ENCODE peak calls at places on chromosome 11, in six cellular contexts. R is endothelial cell, D is B cell, T is GM10248, S is stomach, W is upper lobe of right lung. X is an unnamed sample.

GRCh38 chr11:67731583-67731982 is 57.2 kb upstream of the ALDH3B2 start:
- DNase-seq in S (no peak), W (no peak), R (no peak), D (no peak), T (no peak), X (no peak)

GRCh38 chr11:27228891-27229290 is 134.1 kb downstream of the CCDC34 start:
- DNase-seq in D (no peak), T (no peak), S (no peak), R (no peak), W (no peak), X (no peak)

GRCh38 chr11:126824035-126824607 is 176.4 kb downstream of the KIRREL3 start:
- DNase-seq in T (no peak), W (no peak), R (no peak), D (no peak), S (no peak), X (no peak)

GRCh38 chr11:27423125-27423524 is 49.5 kb downstream of the LGR4 start:
- DNase-seq in W (no peak), S (peak; percentile 31), D (no peak), R (no peak), T (no peak), X (no peak)

GRCh38 chr11:132177106-132177505 is 806.7 kb downstream of the NTM start:
- DNase-seq in R (peak; percentile 33), W (no peak), S (no peak), D (no peak), T (no peak), X (peak; percentile 23)

GRCh38 chr11:96341237-96342130 is 1.5 kb downstream of the MAML2 start:
- DNase-seq in R (peak; percentile 14), T (peak; percentile 65), W (peak; percentile 83), S (peak; percentile 60), D (peak; percentile 64), X (no peak)

GRCh38 chr11:19441752-19442553 is 201.2 kb upstream of the E2F8 start:
- DNase-seq in T (peak; percentile 80), R (no peak), S (peak; percentile 74), W (no peak), D (no peak), X (no peak)

GRCh38 chr11:118047749-118048148 is 29.1 kb upstream of the TMPRSS4 start:
- DNase-seq in D (no peak), R (no peak), T (no peak), S (no peak), W (no peak), X (no peak)

GRCh38 chr11:85844439-85845051 is 10.6 kb upstream of the CCDC83 start:
- DNase-seq in S (no peak), W (no peak), T (no peak), R (no peak), D (no peak), X (no peak)

GRCh38 chr11:2516276-2517015 is 71.6 kb downstream of the KCNQ1 start:
- DNase-seq in R (no peak), D (no peak), T (no peak), S (peak; percentile 18), W (no peak), X (peak; percentile 0)

GRCh38 chr11:112229746-112230433 is 3.7 kb downstream of the PTS start:
- DNase-seq in R (no peak), W (no peak), T (no peak), D (no peak), S (no peak), X (no peak)

GRCh38 chr11:70205049-70205725 is 2.1 kb downstream of the FADD start:
- DNase-seq in D (no peak), S (no peak), T (no peak), R (no peak), W (peak; percentile 51), X (no peak)

GRCh38 chr11:82960000-82960778 is 58.7 kb downstream of the DDIAS start:
- DNase-seq in R (no peak), S (no peak), W (no peak), T (peak; percentile 29), D (peak; percentile 45), X (no peak)

GRCh38 chr11:124170801-124171586 is 12.2 kb upstream of the OR10D3 start:
- DNase-seq in S (no peak), W (no peak), R (peak; percentile 9), D (no peak), T (no peak), X (no peak)

GRCh38 chr11:13923716-13924650 is 38.5 kb upstream of the SPON1 start:
- DNase-seq in R (no peak), D (no peak), W (no peak), T (no peak), S (no peak), X (no peak)

GRCh38 chr11:69509846-69510390 is 28.5 kb downstream of the LINC01488 start:
- DNase-seq in W (peak; percentile 48), T (no peak), R (no peak), D (no peak), S (no peak), X (no peak)

GRCh38 chr11:81026008-81026407 is 1585.2 kb upstream of the TENM4 start:
- DNase-seq in R (no peak), W (no peak), T (no peak), S (no peak), D (no peak), X (no peak)

GRCh38 chr11:74341926-74342325 is 30.5 kb upstream of the P4HA3 start:
- DNase-seq in D (no peak), S (no peak), W (no peak), R (no peak), T (no peak), X (no peak)

GRCh38 chr11:111777094-111778046 is 11.2 kb upstream of the PPP2R1B start:
- DNase-seq in S (no peak), R (peak; percentile 8), T (peak; percentile 62), D (peak; percentile 50), W (no peak), X (no peak)

GRCh38 chr11:89125298-89125697 is 52.4 kb upstream of the TYR start:
- DNase-seq in S (no peak), R (no peak), T (no peak), W (no peak), D (no peak), X (no peak)

GRCh38 chr11:93225642-93226041 is 27.9 kb upstream of the SLC36A4 start:
- DNase-seq in S (no peak), W (no peak), R (no peak), D (no peak), T (peak; percentile 17), X (no peak)

GRCh38 chr11:11895672-11896071 is 53.9 kb downstream of the USP47 start:
- DNase-seq in T (no peak), R (no peak), W (no peak), D (no peak), S (no peak), X (no peak)
- TF ChIP-seq CTCF in T (no peak), R (no peak), W (no peak), D (no peak), S (no peak), X (no peak)

GRCh38 chr11:119728226-119728626 is 774 bp downstream of the NECTIN1 start:
- DNase-seq in S (no peak), R (no peak), T (peak; percentile 44), W (peak; percentile 70), D (no peak), X (no peak)

GRCh38 chr11:119730347-119730613 is 1.3 kb upstream of the NECTIN1 start:
- DNase-seq in S (no peak), W (no peak), R (no peak), D (no peak), T (no peak), X (no peak)

GRCh38 chr11:119728651-119729580 is at the start of gene NECTIN1:
- DNase-seq in S (peak; percentile 91), R (peak; percentile 99), T (peak; percentile 92), D (peak; percentile 85), W (peak; percentile 94), X (peak; percentile 99)

GRCh38 chr11:119730789-119731386 is 1.9 kb upstream of the NECTIN1 start:
- DNase-seq in S (no peak), D (no peak), R (no peak), T (no peak), W (no peak), X (no peak)

DNA sequence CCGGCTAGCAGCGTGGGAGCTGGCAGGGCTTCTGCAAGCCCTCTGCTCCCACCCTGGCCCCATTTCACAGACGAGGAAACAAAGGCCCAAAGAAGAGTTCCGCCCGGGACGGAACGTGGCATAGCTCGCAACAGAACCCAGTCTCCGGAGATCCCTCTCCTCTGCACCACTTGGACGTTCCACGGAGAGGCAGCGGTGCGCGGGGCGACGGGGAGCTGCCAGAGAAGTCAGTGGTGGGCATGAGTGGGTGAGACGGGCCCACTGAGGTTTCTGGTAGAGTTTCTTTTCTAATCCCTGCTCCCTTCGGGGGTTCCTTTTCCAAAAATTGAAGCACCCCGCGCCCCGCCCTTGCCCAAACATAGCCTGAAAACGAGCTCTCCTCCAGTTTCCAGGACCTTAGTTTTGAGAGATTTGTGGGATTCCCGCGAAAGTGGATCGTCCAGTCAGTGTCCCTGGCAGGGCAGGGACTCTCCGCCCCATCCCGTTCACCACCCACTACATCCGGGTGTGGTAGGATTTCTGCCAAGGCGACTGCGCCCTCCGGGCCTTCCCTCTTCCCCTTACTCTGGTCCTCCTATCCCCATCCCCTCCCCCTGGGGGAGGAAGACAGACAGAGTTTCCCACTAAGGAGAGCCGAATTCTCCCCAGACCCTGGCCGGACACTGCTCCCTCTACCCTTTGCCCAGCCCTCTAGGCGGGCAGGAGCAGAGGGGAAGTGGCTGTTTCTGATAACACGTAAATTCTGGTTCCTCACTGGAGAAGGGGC is 764 bp upstream of the NECTIN1 start:
- DNase-seq in D (no peak), R (no peak), S (peak; percentile 52), T (peak; percentile 40), W (peak; percentile 79), X (no peak)
- TF ChIP-seq CTCF in D (peak; percentile 65), R (peak; percentile 10), S (no peak), T (no peak), W (peak; percentile 22), X (peak; percentile 36)

DNA sequence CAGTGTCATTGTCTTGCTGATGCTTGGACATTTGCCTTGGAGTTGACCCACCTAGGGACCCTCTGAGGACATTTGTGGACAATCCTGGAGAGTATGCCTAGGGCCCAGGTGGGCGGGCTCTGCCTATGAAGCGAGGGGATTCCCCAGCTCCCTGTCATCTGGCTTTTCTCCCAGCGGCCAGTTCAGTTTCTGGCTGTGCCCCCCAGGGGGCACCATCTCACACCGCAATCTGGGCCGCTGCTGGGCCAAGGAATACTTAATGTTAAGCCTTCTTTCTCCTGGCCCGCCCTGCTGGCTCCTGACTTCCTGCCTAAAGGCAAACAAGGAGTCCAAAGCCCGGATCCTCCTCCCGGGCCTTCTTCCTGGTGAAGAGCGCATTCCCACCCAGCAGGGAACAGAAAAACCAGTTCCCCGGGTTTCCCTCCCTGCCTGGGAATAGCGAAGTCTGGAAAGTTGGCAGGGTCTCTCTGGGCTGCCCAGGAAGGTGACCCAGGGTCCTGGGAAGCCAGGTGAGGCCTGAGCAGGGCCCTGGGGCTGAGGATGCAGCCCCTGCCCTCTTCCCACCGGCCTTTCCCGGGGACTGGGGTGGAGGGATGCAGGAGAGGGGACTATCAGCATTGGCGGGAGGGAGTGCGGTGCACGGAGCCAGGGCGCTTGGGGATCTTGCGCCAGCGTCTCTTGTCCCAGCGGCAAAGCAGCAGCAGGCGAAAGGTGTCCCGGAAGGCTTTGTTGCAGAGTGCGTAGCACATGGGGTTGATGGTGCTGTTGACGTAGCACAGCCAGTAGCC is 11.9 kb downstream of the CHRM1 start:
- DNase-seq in T (peak; percentile 60), S (peak; percentile 90), D (no peak), W (peak; percentile 85), R (peak; percentile 84), X (peak; percentile 61)
- TF ChIP-seq CTCF in T (peak; percentile 19), S (peak; percentile 45), D (no peak), W (peak; percentile 60), R (peak; percentile 75), X (peak; percentile 71)

DNA sequence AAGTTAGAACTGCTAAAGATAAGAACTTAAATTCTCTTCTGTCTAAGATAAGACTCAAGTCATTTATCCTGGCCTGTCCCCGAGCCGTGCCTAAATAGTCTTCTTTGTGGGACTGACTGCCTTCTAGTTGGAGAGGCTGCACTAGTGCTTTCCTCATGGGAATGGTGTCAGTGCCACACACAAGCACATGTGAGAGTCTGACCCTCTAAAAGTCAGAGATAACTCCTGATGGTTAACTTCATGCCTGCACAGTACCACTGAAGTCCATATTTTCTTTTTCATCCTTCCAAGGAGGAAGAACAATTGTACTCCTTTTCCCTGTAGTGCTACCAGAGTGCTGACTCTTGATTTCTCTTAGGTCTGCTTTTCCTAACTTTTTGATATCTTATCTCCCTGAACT is 309.7 kb downstream of the TMEM135 start:
- DNase-seq in D (no peak), R (no peak), S (no peak), W (no peak), T (no peak), X (no peak)
- TF ChIP-seq CTCF in D (no peak), R (no peak), S (no peak), W (no peak), T (no peak), X (no peak)